ENCODE peak calls at places on chromosome 1, in ten cellular contexts. One of them, this sample, is unnamed.

GRCh38 chr1:246711548-246712003 is 12.6 kb upstream of the SCCPDH start:
- DNase-seq in HTR-8/SVneo: no peak
- DNase-seq in MV-4-11: no peak
- DNase-seq in HCT116: no peak
- DNase-seq in progenitor cell of endocrine pancreas: no peak
- DNase-seq in endothelial cell of umbilical vein: no peak
- DNase-seq in NB4: no peak
- DNase-seq in CD4-positive, alpha-beta T cell: no peak
- DNase-seq in substantia nigra: no peak
- DNase-seq in stomach: no peak
- DNase-seq in this sample: no peak

GRCh38 chr1:205630241-205630640 is 1.6 kb downstream of the ELK4 start:
- DNase-seq in HTR-8/SVneo: no peak
- DNase-seq in MV-4-11: no peak
- DNase-seq in HCT116: no peak
- DNase-seq in progenitor cell of endocrine pancreas: no peak
- DNase-seq in endothelial cell of umbilical vein: peak
- DNase-seq in NB4: no peak
- DNase-seq in CD4-positive, alpha-beta T cell: no peak
- DNase-seq in substantia nigra: no peak
- DNase-seq in stomach: no peak
- DNase-seq in this sample: no peak

GRCh38 chr1:185567006-185567405 is 167.2 kb upstream of the HMCN1 start:
- DNase-seq in HTR-8/SVneo: peak
- DNase-seq in MV-4-11: peak
- DNase-seq in HCT116: peak
- DNase-seq in progenitor cell of endocrine pancreas: no peak
- DNase-seq in endothelial cell of umbilical vein: peak
- DNase-seq in NB4: peak
- DNase-seq in CD4-positive, alpha-beta T cell: peak
- DNase-seq in substantia nigra: no peak
- DNase-seq in stomach: no peak
- DNase-seq in this sample: no peak

GRCh38 chr1:40986328-40986783 is 6.9 kb downstream of the CTPS1 start:
- DNase-seq in HTR-8/SVneo: no peak
- DNase-seq in MV-4-11: no peak
- DNase-seq in HCT116: no peak
- DNase-seq in progenitor cell of endocrine pancreas: no peak
- DNase-seq in endothelial cell of umbilical vein: no peak
- DNase-seq in NB4: no peak
- DNase-seq in CD4-positive, alpha-beta T cell: no peak
- DNase-seq in substantia nigra: no peak
- DNase-seq in stomach: no peak
- DNase-seq in this sample: no peak

GRCh38 chr1:156898151-156898550 is 4.6 kb downstream of the PEAR1 start:
- DNase-seq in HTR-8/SVneo: peak
- DNase-seq in MV-4-11: peak
- DNase-seq in HCT116: no peak
- DNase-seq in progenitor cell of endocrine pancreas: no peak
- DNase-seq in endothelial cell of umbilical vein: peak
- DNase-seq in NB4: peak
- DNase-seq in CD4-positive, alpha-beta T cell: no peak
- DNase-seq in substantia nigra: no peak
- DNase-seq in stomach: peak
- DNase-seq in this sample: no peak

GRCh38 chr1:156394835-156395461 is 25.9 kb downstream of the RHBG start:
- DNase-seq in HTR-8/SVneo: no peak
- DNase-seq in MV-4-11: peak
- DNase-seq in HCT116: no peak
- DNase-seq in progenitor cell of endocrine pancreas: no peak
- DNase-seq in endothelial cell of umbilical vein: no peak
- DNase-seq in NB4: peak
- DNase-seq in CD4-positive, alpha-beta T cell: no peak
- DNase-seq in substantia nigra: no peak
- DNase-seq in stomach: no peak
- DNase-seq in this sample: no peak

GRCh38 chr1:58896211-58897183 is 112.7 kb upstream of the JUN start:
- DNase-seq in HTR-8/SVneo: no peak
- DNase-seq in MV-4-11: peak
- DNase-seq in HCT116: no peak
- DNase-seq in progenitor cell of endocrine pancreas: no peak
- DNase-seq in endothelial cell of umbilical vein: peak
- DNase-seq in NB4: peak
- DNase-seq in CD4-positive, alpha-beta T cell: no peak
- DNase-seq in substantia nigra: peak
- DNase-seq in stomach: peak
- DNase-seq in this sample: peak

GRCh38 chr1:19606817-19607706 is 37.0 kb upstream of the NBL1 start:
- DNase-seq in HTR-8/SVneo: no peak
- DNase-seq in MV-4-11: no peak
- DNase-seq in HCT116: no peak
- DNase-seq in progenitor cell of endocrine pancreas: no peak
- DNase-seq in endothelial cell of umbilical vein: peak
- DNase-seq in NB4: no peak
- DNase-seq in CD4-positive, alpha-beta T cell: peak
- DNase-seq in substantia nigra: no peak
- DNase-seq in stomach: no peak
- DNase-seq in this sample: no peak

GRCh38 chr1:8687053-8687452 is 130.4 kb downstream of the RERE start:
- DNase-seq in HTR-8/SVneo: no peak
- DNase-seq in MV-4-11: no peak
- DNase-seq in HCT116: no peak
- DNase-seq in progenitor cell of endocrine pancreas: no peak
- DNase-seq in endothelial cell of umbilical vein: peak
- DNase-seq in NB4: no peak
- DNase-seq in CD4-positive, alpha-beta T cell: no peak
- DNase-seq in substantia nigra: no peak
- DNase-seq in stomach: peak
- DNase-seq in this sample: peak

GRCh38 chr1:193019442-193020026 is 39.6 kb downstream of the UCHL5 start:
- DNase-seq in HTR-8/SVneo: peak
- DNase-seq in MV-4-11: peak
- DNase-seq in HCT116: peak
- DNase-seq in progenitor cell of endocrine pancreas: no peak
- DNase-seq in endothelial cell of umbilical vein: peak
- DNase-seq in NB4: peak
- DNase-seq in CD4-positive, alpha-beta T cell: no peak
- DNase-seq in substantia nigra: no peak
- DNase-seq in stomach: no peak
- DNase-seq in this sample: no peak

GRCh38 chr1:25712299-25712970 is 87.6 kb upstream of the SELENON start:
- DNase-seq in HTR-8/SVneo: no peak
- DNase-seq in MV-4-11: no peak
- DNase-seq in HCT116: no peak
- DNase-seq in progenitor cell of endocrine pancreas: no peak
- DNase-seq in endothelial cell of umbilical vein: no peak
- DNase-seq in NB4: no peak
- DNase-seq in CD4-positive, alpha-beta T cell: no peak
- DNase-seq in substantia nigra: no peak
- DNase-seq in stomach: no peak
- DNase-seq in this sample: no peak

GRCh38 chr1:212638419-212639151 is 30.0 kb downstream of the ATF3 start:
- DNase-seq in HTR-8/SVneo: no peak
- DNase-seq in MV-4-11: peak
- DNase-seq in HCT116: no peak
- DNase-seq in progenitor cell of endocrine pancreas: no peak
- DNase-seq in endothelial cell of umbilical vein: no peak
- DNase-seq in NB4: no peak
- DNase-seq in CD4-positive, alpha-beta T cell: no peak
- DNase-seq in substantia nigra: no peak
- DNase-seq in stomach: no peak
- DNase-seq in this sample: no peak

GRCh38 chr1:225777058-225777582 is 506 bp upstream of the SRP9 start:
- DNase-seq in HTR-8/SVneo: no peak
- DNase-seq in MV-4-11: no peak
- DNase-seq in HCT116: no peak
- DNase-seq in progenitor cell of endocrine pancreas: no peak
- DNase-seq in endothelial cell of umbilical vein: no peak
- DNase-seq in NB4: no peak
- DNase-seq in CD4-positive, alpha-beta T cell: no peak
- DNase-seq in substantia nigra: no peak
- DNase-seq in stomach: no peak
- DNase-seq in this sample: peak

GRCh38 chr1:235908742-235909520 is 42.2 kb upstream of the LYST start:
- DNase-seq in HTR-8/SVneo: peak
- DNase-seq in MV-4-11: no peak
- DNase-seq in HCT116: peak
- DNase-seq in progenitor cell of endocrine pancreas: no peak
- DNase-seq in endothelial cell of umbilical vein: peak
- DNase-seq in NB4: no peak
- DNase-seq in CD4-positive, alpha-beta T cell: no peak
- DNase-seq in substantia nigra: no peak
- DNase-seq in stomach: no peak
- DNase-seq in this sample: no peak

GRCh38 chr1:30696831-30697230 is 26.6 kb downstream of the MATN1 start:
- DNase-seq in HTR-8/SVneo: no peak
- DNase-seq in MV-4-11: no peak
- DNase-seq in HCT116: no peak
- DNase-seq in progenitor cell of endocrine pancreas: no peak
- DNase-seq in endothelial cell of umbilical vein: no peak
- DNase-seq in NB4: no peak
- DNase-seq in CD4-positive, alpha-beta T cell: no peak
- DNase-seq in substantia nigra: no peak
- DNase-seq in stomach: no peak
- DNase-seq in this sample: no peak

GRCh38 chr1:73839922-73840321 is 358.1 kb downstream of the LRRIQ3 start:
- DNase-seq in HTR-8/SVneo: no peak
- DNase-seq in MV-4-11: no peak
- DNase-seq in HCT116: no peak
- DNase-seq in progenitor cell of endocrine pancreas: no peak
- DNase-seq in endothelial cell of umbilical vein: no peak
- DNase-seq in NB4: peak
- DNase-seq in CD4-positive, alpha-beta T cell: no peak
- DNase-seq in substantia nigra: no peak
- DNase-seq in stomach: no peak
- DNase-seq in this sample: peak

GRCh38 chr1:226820935-226821718 is 49.3 kb upstream of the PSEN2 start:
- DNase-seq in HTR-8/SVneo: peak
- DNase-seq in MV-4-11: peak
- DNase-seq in HCT116: no peak
- DNase-seq in progenitor cell of endocrine pancreas: no peak
- DNase-seq in endothelial cell of umbilical vein: peak
- DNase-seq in NB4: no peak
- DNase-seq in CD4-positive, alpha-beta T cell: no peak
- DNase-seq in substantia nigra: no peak
- DNase-seq in stomach: peak
- DNase-seq in this sample: peak

GRCh38 chr1:164071288-164071687 is 487.7 kb upstream of the PBX1 start:
- DNase-seq in HTR-8/SVneo: no peak
- DNase-seq in MV-4-11: no peak
- DNase-seq in HCT116: no peak
- DNase-seq in progenitor cell of endocrine pancreas: no peak
- DNase-seq in endothelial cell of umbilical vein: no peak
- DNase-seq in NB4: no peak
- DNase-seq in CD4-positive, alpha-beta T cell: no peak
- DNase-seq in substantia nigra: no peak
- DNase-seq in stomach: no peak
- DNase-seq in this sample: no peak

GRCh38 chr1:171841931-171842723 is 829 bp downstream of the DNM3 start:
- DNase-seq in HTR-8/SVneo: no peak
- DNase-seq in MV-4-11: no peak
- DNase-seq in HCT116: no peak
- DNase-seq in progenitor cell of endocrine pancreas: no peak
- DNase-seq in endothelial cell of umbilical vein: peak
- DNase-seq in NB4: no peak
- DNase-seq in CD4-positive, alpha-beta T cell: peak
- DNase-seq in substantia nigra: peak
- DNase-seq in stomach: no peak
- DNase-seq in this sample: peak

GRCh38 chr1:47574451-47575165 is 136.8 kb downstream of the FOXD2 start:
- DNase-seq in HTR-8/SVneo: no peak
- DNase-seq in MV-4-11: no peak
- DNase-seq in HCT116: no peak
- DNase-seq in progenitor cell of endocrine pancreas: no peak
- DNase-seq in endothelial cell of umbilical vein: no peak
- DNase-seq in NB4: no peak
- DNase-seq in CD4-positive, alpha-beta T cell: no peak
- DNase-seq in substantia nigra: no peak
- DNase-seq in stomach: no peak
- DNase-seq in this sample: no peak

GRCh38 chr1:66168919-66169725 is 364.8 kb upstream of the SGIP1 start:
- DNase-seq in HTR-8/SVneo: no peak
- DNase-seq in MV-4-11: no peak
- DNase-seq in HCT116: peak
- DNase-seq in progenitor cell of endocrine pancreas: no peak
- DNase-seq in endothelial cell of umbilical vein: no peak
- DNase-seq in NB4: no peak
- DNase-seq in CD4-positive, alpha-beta T cell: peak
- DNase-seq in substantia nigra: no peak
- DNase-seq in stomach: no peak
- DNase-seq in this sample: no peak

GRCh38 chr1:20483833-20484525 is 2.0 kb downstream of the CAMK2N1 start:
- DNase-seq in HTR-8/SVneo: no peak
- DNase-seq in MV-4-11: no peak
- DNase-seq in HCT116: no peak
- DNase-seq in progenitor cell of endocrine pancreas: peak
- DNase-seq in endothelial cell of umbilical vein: peak
- DNase-seq in NB4: no peak
- DNase-seq in CD4-positive, alpha-beta T cell: no peak
- DNase-seq in substantia nigra: peak
- DNase-seq in stomach: no peak
- DNase-seq in this sample: peak